ENCODE peak calls at places on chromosome 12, in four cellular contexts. G, M, Z and K are unnamed samples.
A peak's percentile ranks its signal among the peaks of the same experiment; 100 is the strongest.

GRCh38 chr12:101761347-101761746 is 22.1 kb upstream of the SYCP3 start:
- DNase-seq in G (no peak), M (no peak), Z (no peak), K (no peak)

GRCh38 chr12:76035045-76035444 is 3.5 kb upstream of the PHLDA1 start:
- DNase-seq in G (no peak), M (no peak), Z (no peak), K (no peak)

GRCh38 chr12:114713466-114714215 is 29.7 kb upstream of the TBX3 start:
- DNase-seq in G (no peak), M (peak; percentile 48), Z (no peak), K (no peak)

GRCh38 chr12:112686373-112686772 is 105.2 kb upstream of the RPH3A start:
- DNase-seq in G (no peak), M (no peak), Z (no peak), K (no peak)

GRCh38 chr12:25583545-25583944 is 30.5 kb upstream of the LMNTD1 start:
- DNase-seq in G (no peak), M (no peak), Z (peak; percentile 13), K (no peak)

GRCh38 chr12:124681779-124682391 is 114.5 kb upstream of the NCOR2 start:
- DNase-seq in G (no peak), M (peak; percentile 41), Z (no peak), K (no peak)

GRCh38 chr12:88805692-88806091 is 225.4 kb upstream of the KITLG start:
- DNase-seq in G (no peak), M (no peak), Z (no peak), K (no peak)

GRCh38 chr12:103901518-103902173 is 28.6 kb upstream of the HSP90B1 start:
- DNase-seq in G (no peak), M (no peak), Z (no peak), K (no peak)

GRCh38 chr12:92121826-92122225 is 23.8 kb downstream of the BTG1 start:
- DNase-seq in G (no peak), M (no peak), Z (no peak), K (no peak)

GRCh38 chr12:52394836-52395405 is 9.5 kb upstream of the KRT84 start:
- DNase-seq in G (no peak), M (no peak), Z (no peak), K (no peak)

DNA sequence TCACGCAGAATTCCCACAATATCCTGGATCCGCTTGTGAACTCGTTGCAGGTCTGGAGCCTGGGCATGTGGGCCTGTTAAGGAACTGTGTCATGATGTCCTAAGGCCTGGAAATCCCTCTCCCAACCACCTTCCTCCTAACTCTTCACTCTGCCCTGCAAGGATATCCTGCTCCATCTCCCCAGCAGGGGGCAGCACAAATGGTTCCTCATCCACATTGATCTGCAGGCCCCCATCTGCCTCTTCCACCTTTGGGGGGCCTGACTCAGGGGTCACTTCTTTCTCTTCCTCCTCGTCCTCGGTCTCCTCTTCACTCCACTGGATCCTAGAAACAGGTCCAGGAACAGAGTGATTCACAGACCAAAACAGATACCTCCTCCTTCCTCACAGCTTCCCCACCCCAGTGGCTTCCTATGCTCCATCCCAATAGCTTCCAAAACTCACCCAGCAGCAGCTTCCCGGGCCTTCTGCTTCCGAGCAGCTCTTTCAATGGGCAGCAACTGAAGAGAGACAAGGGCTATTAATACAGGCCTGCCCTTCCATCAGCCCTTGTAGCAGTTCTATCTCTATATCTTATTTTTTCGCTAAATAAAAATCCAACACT is 4.5 kb downstream of the NOP2 start:
- DNase-seq in G (no peak), M (peak; percentile 54), Z (peak; percentile 58), K (peak; percentile 59)
- TF ChIP-seq TARDBP in G (no peak), M (no peak), Z (no peak), K (no peak)

GRCh38 chr12:22321620-22322019 is 12.9 kb downstream of the ST8SIA1 start:
- DNase-seq in G (no peak), M (no peak), Z (no peak), K (no peak)
- TF ChIP-seq TARDBP in G (no peak), M (no peak), Z (no peak), K (no peak)

GRCh38 chr12:32033411-32033810 is 73.2 kb upstream of the BICD1 start:
- DNase-seq in G (no peak), M (no peak), Z (no peak), K (no peak)

GRCh38 chr12:32032205-32032810 is 73.1 kb downstream of the RESF1 start:
- DNase-seq in G (no peak), M (no peak), Z (no peak), K (peak; percentile 30)

GRCh38 chr12:32030676-32031075 is 71.5 kb downstream of the RESF1 start:
- DNase-seq in G (no peak), M (no peak), Z (no peak), K (no peak)

GRCh38 chr12:32030151-32030550 is 70.9 kb downstream of the RESF1 start:
- DNase-seq in G (no peak), M (no peak), Z (no peak), K (no peak)

DNA sequence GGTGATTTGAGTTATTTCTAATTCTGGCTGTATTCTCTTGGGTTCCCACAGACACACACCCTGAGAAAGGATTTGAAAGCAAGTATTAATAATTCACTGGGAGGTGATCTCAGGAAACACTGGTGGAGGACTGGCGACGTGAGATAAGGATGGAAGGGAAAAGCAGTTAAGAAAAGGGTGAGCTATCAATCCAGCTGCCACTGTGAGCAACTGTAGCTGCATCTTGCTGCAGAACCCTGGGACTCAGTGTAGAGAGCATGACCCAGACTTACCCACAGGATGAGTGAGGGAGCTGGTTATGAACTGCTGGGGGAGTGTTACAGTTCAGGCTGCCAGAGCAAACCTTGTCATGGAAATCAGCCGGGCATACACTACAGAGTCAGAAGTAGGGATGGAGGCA is 71.9 kb downstream of the RESF1 start:
- DNase-seq in G (no peak), M (no peak), Z (peak; percentile 82), K (no peak)
- TF ChIP-seq TARDBP in G (no peak), M (no peak), Z (peak; percentile 45), K (no peak)

DNA sequence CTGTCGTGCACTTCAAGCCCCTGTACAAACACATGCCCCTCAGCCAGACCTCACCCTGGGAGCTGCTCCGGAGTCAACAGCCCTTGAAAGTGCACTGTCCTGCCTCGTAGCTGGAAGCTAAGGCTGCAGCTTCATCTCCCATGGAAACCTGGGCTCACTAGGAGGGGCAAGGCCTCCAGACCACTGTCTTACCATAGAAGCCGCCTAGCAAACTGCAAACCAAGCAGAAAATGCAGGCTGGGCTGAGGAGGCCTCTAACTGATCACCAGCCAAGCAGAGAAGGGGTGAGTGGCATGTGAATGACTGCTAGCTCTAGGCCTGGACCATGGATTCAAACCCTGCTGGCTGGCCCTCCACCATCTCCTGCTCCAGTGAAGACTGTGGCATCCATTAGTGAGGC is 340.2 kb downstream of the CACNA1C start:
- DNase-seq in G (no peak), M (no peak), Z (no peak), K (no peak)
- TF ChIP-seq TARDBP in G (no peak), M (no peak), Z (no peak), K (no peak)